ENCODE peak calls at places on chromosomes 13 and 19, in four cellular contexts. T is IMR-90, N is pancreas, P is NB4. D is an unnamed sample.

GRCh38 chr13:30125422-30126073 is 181.8 kb downstream of the KATNAL1 start:
- DNase-seq in P (no peak), T (peak; percentile 94), N (no peak), D (peak; percentile 68)

GRCh38 chr19:16445238-16446107 is 26.3 kb downstream of the EPS15L1 start:
- DNase-seq in T (peak; percentile 83), N (no peak), P (peak; percentile 86), D (no peak)

GRCh38 chr13:66069570-66069969 is 1160.6 kb downstream of the PCDH9 start:
- DNase-seq in N (no peak), T (peak; percentile 29), P (no peak), D (no peak)

GRCh38 chr19:48490980-48491792 is 20.4 kb downstream of the LMTK3 start:
- DNase-seq in N (no peak), T (no peak), P (peak; percentile 87), D (no peak)

GRCh38 chr13:98800078-98800477 is 47.6 kb upstream of the SLC15A1 start:
- DNase-seq in P (no peak), T (no peak), N (no peak), D (no peak)

GRCh38 chr19:6753178-6754031 is 13.8 kb downstream of the SH2D3A start:
- DNase-seq in T (peak; percentile 15), N (peak; percentile 80), P (peak; percentile 90), D (no peak)

GRCh38 chr13:59463023-59463422 is 700.7 kb downstream of the DIAPH3 start:
- DNase-seq in P (no peak), N (no peak), T (no peak), D (no peak)

GRCh38 chr19:57212109-57212508 is 18.7 kb upstream of the AURKC start:
- DNase-seq in T (peak; percentile 33), N (no peak), P (no peak), D (no peak)

GRCh38 chr13:69980799-69981198 is 126.8 kb upstream of the ATXN8OS start:
- DNase-seq in N (no peak), P (no peak), T (no peak), D (no peak)

GRCh38 chr19:29387586-29387985 is 138.2 kb upstream of the VSTM2B start:
- DNase-seq in T (no peak), N (no peak), P (peak; percentile 25), D (no peak)

GRCh38 chr19:29666634-29667389 is 1.6 kb downstream of the PLEKHF1 start:
- DNase-seq in N (no peak), T (peak; percentile 64), P (no peak), D (no peak)

GRCh38 chr19:7595466-7596133 is at the start of gene CAMSAP3:
- DNase-seq in P (no peak), N (peak; percentile 86), T (no peak), D (peak; percentile 9)

GRCh38 chr13:110415669-110416068 is 108.6 kb downstream of the COL4A2 start:
- DNase-seq in N (no peak), P (no peak), T (peak; percentile 24), D (no peak)

GRCh38 chr13:86188170-86188569 is 389.0 kb upstream of the SLITRK6 start:
- DNase-seq in P (no peak), T (no peak), N (no peak), D (no peak)

GRCh38 chr13:111957913-111958450 is 109.0 kb upstream of the SOX1 start:
- DNase-seq in P (no peak), T (no peak), N (no peak), D (no peak)

GRCh38 chr13:59111711-59112110 is 1052.0 kb downstream of the DIAPH3 start:
- DNase-seq in N (no peak), P (no peak), T (peak; percentile 86), D (peak; percentile 55)

GRCh38 chr13:25775986-25776385 is 275.8 kb downstream of the SHISA2 start:
- DNase-seq in P (no peak), T (no peak), N (no peak), D (no peak)

GRCh38 chr13:114225610-114226009 is 9.1 kb upstream of the CDC16 start:
- DNase-seq in T (no peak), N (no peak), P (peak; percentile 26), D (no peak)

GRCh38 chr19:42052241-42052863 is 17.7 kb downstream of the GRIK5 start:
- DNase-seq in N (no peak), P (no peak), T (no peak), D (no peak)

GRCh38 chr13:30791354-30791921 is 56.1 kb downstream of the ALOX5AP start:
- DNase-seq in N (no peak), T (peak; percentile 43), P (no peak), D (no peak)

GRCh38 chr13:84590663-84591062 is 708.4 kb upstream of the SLITRK1 start:
- DNase-seq in P (no peak), N (no peak), T (no peak), D (no peak)
- H3K4me3 ChIP-seq in P (no peak overlapping the region), N (no peak overlapping the region), T (no peak overlapping the region), D (no peak overlapping the region)

DNA sequence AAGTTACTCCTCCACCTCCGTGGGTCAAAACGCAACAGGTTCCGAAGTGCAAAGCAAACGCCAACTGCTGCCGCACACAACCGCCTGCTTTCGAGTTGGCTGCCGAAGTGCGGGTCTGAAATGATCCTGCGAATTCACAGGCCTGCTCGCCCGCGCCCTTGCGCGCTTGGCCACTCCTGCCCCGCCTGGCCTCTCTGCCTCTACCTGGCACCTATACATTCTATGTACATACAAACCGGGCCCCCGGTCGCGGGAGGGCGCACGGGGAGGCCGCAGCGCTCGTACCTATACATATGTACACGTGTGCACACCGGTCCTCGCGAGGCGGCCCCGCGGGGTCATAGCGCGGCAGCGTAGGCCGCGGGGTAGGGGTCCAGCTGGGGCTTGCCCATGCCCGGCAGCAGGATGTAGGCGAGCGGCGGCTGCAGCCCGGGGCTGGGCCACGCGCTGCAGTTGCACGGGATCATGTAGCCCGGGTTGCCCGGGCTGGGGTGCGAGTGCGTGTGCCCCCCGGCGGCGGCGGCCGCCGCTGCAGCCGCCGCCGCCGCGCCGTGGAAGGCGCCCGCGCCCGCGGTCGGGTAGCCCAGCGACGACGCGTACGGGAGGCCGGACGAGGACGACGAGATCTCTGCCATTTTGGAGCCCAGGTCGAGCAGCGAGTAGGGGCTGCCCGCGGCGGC is 1.3 kb downstream of the SOX21 start:
- DNase-seq in N (peak; percentile 80), T (no peak), P (no peak), D (no peak)
- H3K4me3 ChIP-seq in N (peak overlapping the region; percentile 28), T (no peak overlapping the region), P (no peak overlapping the region), D (no peak overlapping the region)

GRCh38 chr19:31286491-31286890 is 62.7 kb downstream of the TSHZ3 start:
- DNase-seq in N (no peak), T (no peak), P (no peak), D (no peak)
- H3K4me3 ChIP-seq in N (no peak overlapping the region), T (no peak overlapping the region), P (no peak overlapping the region), D (no peak overlapping the region)

GRCh38 chr13:44030615-44031014 is 150.9 kb downstream of the LACC1 start:
- DNase-seq in P (no peak), T (no peak), N (no peak), D (no peak)
- H3K4me3 ChIP-seq in P (no peak overlapping the region), T (no peak overlapping the region), N (no peak overlapping the region), D (no peak overlapping the region)

DNA sequence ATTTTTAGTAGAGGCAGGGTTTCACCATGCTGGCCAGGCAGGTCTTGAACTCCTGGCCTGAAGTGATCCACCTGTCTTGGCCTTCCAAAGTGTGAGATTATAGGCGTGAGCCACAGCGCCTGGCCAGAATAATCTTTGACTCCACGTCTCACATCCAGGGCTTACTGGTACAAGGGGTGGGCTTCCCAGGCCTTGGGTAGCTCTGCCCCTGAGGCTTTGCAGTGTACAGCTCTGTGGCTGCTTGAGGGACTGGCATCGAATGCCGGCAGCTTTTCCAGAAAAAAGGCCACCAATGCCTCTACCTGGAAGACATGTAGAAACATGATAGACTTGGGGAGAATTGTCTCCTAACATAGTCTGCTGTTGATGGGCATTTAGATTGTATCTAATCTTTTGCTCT is 57.8 kb downstream of the NDFIP2 start:
- DNase-seq in N (no peak), P (no peak), T (no peak), D (no peak)
- H3K4me3 ChIP-seq in N (no peak overlapping the region), P (no peak overlapping the region), T (no peak overlapping the region), D (no peak overlapping the region)

DNA sequence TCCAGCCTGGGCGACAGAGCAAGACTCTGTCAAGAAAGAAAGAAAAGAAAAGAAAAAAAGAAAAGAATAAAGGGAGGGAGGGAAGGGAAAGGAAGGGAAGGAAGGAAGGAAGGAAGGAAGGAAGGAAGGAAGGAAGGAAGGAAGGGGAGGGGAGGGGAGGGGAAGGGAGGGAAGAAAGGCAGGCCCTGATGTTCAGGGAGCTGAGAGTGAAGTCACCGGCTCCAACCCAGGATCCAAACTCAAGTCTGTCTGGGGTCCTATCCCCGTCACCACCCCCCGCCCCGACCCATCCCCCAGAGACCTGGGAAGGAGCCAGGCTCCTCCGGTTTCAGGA is 5.8 kb upstream of the RDH13 start:
- DNase-seq in T (no peak), P (no peak), N (no peak), D (no peak)
- H3K4me3 ChIP-seq in T (no peak overlapping the region), P (no peak overlapping the region), N (peak overlapping the region; percentile 44), D (no peak overlapping the region)

GRCh38 chr13:72230131-72230530 is 363.1 kb upstream of the DACH1 start:
- DNase-seq in N (no peak), P (no peak), T (no peak), D (no peak)

DNA sequence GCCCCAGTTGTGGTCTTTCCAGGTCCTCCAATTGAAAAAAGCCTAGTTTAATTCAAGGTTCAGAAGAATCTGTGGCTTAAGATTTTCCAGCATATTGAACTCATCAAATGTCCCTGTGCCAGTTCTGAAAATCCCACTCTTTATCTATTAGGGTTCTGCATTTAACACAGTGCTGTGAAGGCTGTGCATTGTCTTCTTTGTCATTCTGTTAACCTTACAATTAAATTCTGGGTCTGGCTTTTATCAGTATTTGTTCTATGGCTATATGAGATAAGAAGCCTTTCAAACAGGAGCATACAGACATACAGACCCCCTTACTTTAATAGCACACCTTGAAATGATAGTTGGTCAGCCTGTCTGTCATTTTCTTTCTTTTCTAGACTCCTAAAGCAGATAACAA is 362.1 kb upstream of the DACH1 start:
- DNase-seq in N (no peak), T (no peak), P (no peak), D (no peak)
- H3K4me3 ChIP-seq in N (no peak overlapping the region), T (no peak overlapping the region), P (no peak overlapping the region), D (no peak overlapping the region)

GRCh38 chr19:12425501-12426274 is 15.1 kb downstream of the ZNF443 start:
- DNase-seq in N (no peak), P (no peak), T (no peak), D (no peak)
- H3K4me3 ChIP-seq in N (no peak overlapping the region), P (no peak overlapping the region), T (no peak overlapping the region), D (no peak overlapping the region)

GRCh38 chr19:47456721-47457478 is 14.8 kb downstream of the SLC8A2 start:
- DNase-seq in T (no peak), P (no peak), N (peak; percentile 57), D (no peak)
- H3K4me3 ChIP-seq in T (no peak overlapping the region), P (no peak overlapping the region), N (no peak overlapping the region), D (no peak overlapping the region)